ENCODE peak calls at places on chromosomes 5 and 9, in seven cellular contexts. One of them, this sample, is unnamed.

GRCh38 chr5:126368239-126368812 is 54.9 kb upstream of the GRAMD2B start:
- DNase-seq in astrocyte of the spinal cord: no peak
- DNase-seq in neural progenitor cell: peak; percentile 73
- DNase-seq in CD4-positive, CD25-positive, alpha-beta regulatory T cell: no peak
- DNase-seq in ecto neural progenitor cell: peak; percentile 57
- DNase-seq in hepatic stellate cell: no peak
- DNase-seq in NB4: no peak
- DNase-seq in this sample: no peak

GRCh38 chr9:98726735-98727134 is 18.0 kb upstream of the GABBR2 start:
- DNase-seq in ecto neural progenitor cell: no peak
- DNase-seq in hepatic stellate cell: peak; percentile 34
- DNase-seq in astrocyte of the spinal cord: peak; percentile 17
- DNase-seq in neural progenitor cell: no peak
- DNase-seq in NB4: peak; percentile 73
- DNase-seq in CD4-positive, CD25-positive, alpha-beta regulatory T cell: no peak
- DNase-seq in this sample: no peak

GRCh38 chr9:95462419-95463121 is 54.2 kb downstream of the PTCH1 start:
- DNase-seq in CD4-positive, CD25-positive, alpha-beta regulatory T cell: peak; percentile 57
- DNase-seq in neural progenitor cell: peak; percentile 70
- DNase-seq in NB4: peak; percentile 95
- DNase-seq in hepatic stellate cell: peak; percentile 92
- DNase-seq in astrocyte of the spinal cord: peak; percentile 87
- DNase-seq in ecto neural progenitor cell: peak; percentile 81
- DNase-seq in this sample: peak; percentile 83

GRCh38 chr9:19788152-19788551 is 685 bp downstream of the SLC24A2 start:
- DNase-seq in ecto neural progenitor cell: peak; percentile 65
- DNase-seq in hepatic stellate cell: no peak
- DNase-seq in astrocyte of the spinal cord: no peak
- DNase-seq in neural progenitor cell: peak; percentile 83
- DNase-seq in CD4-positive, CD25-positive, alpha-beta regulatory T cell: no peak
- DNase-seq in NB4: no peak
- DNase-seq in this sample: no peak

GRCh38 chr9:10062629-10063395 is 550.0 kb downstream of the PTPRD start:
- DNase-seq in neural progenitor cell: no peak
- DNase-seq in hepatic stellate cell: no peak
- DNase-seq in NB4: no peak
- DNase-seq in ecto neural progenitor cell: no peak
- DNase-seq in astrocyte of the spinal cord: peak; percentile 52
- DNase-seq in CD4-positive, CD25-positive, alpha-beta regulatory T cell: no peak
- DNase-seq in this sample: no peak

GRCh38 chr5:107469485-107469884 is 201.3 kb downstream of the EFNA5 start:
- DNase-seq in neural progenitor cell: no peak
- DNase-seq in hepatic stellate cell: no peak
- DNase-seq in astrocyte of the spinal cord: peak; percentile 93
- DNase-seq in ecto neural progenitor cell: no peak
- DNase-seq in NB4: peak; percentile 29
- DNase-seq in CD4-positive, CD25-positive, alpha-beta regulatory T cell: no peak
- DNase-seq in this sample: no peak

GRCh38 chr5:82351754-82352145 is 73.6 kb upstream of the RPS23 start:
- DNase-seq in hepatic stellate cell: peak; percentile 49
- DNase-seq in astrocyte of the spinal cord: peak; percentile 86
- DNase-seq in NB4: peak; percentile 63
- DNase-seq in neural progenitor cell: peak; percentile 65
- DNase-seq in ecto neural progenitor cell: no peak
- DNase-seq in CD4-positive, CD25-positive, alpha-beta regulatory T cell: no peak
- DNase-seq in this sample: peak; percentile 54

GRCh38 chr5:156438076-156438475 is 111.1 kb downstream of the SGCD start:
- DNase-seq in hepatic stellate cell: no peak
- DNase-seq in ecto neural progenitor cell: no peak
- DNase-seq in NB4: no peak
- DNase-seq in astrocyte of the spinal cord: no peak
- DNase-seq in neural progenitor cell: no peak
- DNase-seq in CD4-positive, CD25-positive, alpha-beta regulatory T cell: no peak
- DNase-seq in this sample: no peak

GRCh38 chr5:152688561-152689274 is 283.6 kb upstream of the NMUR2 start:
- DNase-seq in astrocyte of the spinal cord: peak; percentile 97
- DNase-seq in neural progenitor cell: no peak
- DNase-seq in NB4: peak; percentile 27
- DNase-seq in hepatic stellate cell: no peak
- DNase-seq in CD4-positive, CD25-positive, alpha-beta regulatory T cell: no peak
- DNase-seq in ecto neural progenitor cell: no peak
- DNase-seq in this sample: no peak

GRCh38 chr5:36666304-36666703 is 59.9 kb downstream of the SLC1A3 start:
- DNase-seq in neural progenitor cell: no peak
- DNase-seq in NB4: no peak
- DNase-seq in hepatic stellate cell: no peak
- DNase-seq in ecto neural progenitor cell: no peak
- DNase-seq in astrocyte of the spinal cord: no peak
- DNase-seq in CD4-positive, CD25-positive, alpha-beta regulatory T cell: no peak
- DNase-seq in this sample: no peak

GRCh38 chr5:110590187-110590586 is 136.3 kb downstream of the TMEM232 start:
- DNase-seq in CD4-positive, CD25-positive, alpha-beta regulatory T cell: no peak
- DNase-seq in astrocyte of the spinal cord: peak; percentile 17
- DNase-seq in hepatic stellate cell: no peak
- DNase-seq in NB4: peak; percentile 24
- DNase-seq in neural progenitor cell: peak; percentile 40
- DNase-seq in ecto neural progenitor cell: no peak
- DNase-seq in this sample: no peak

GRCh38 chr5:174446988-174447387 is 277.4 kb upstream of the MSX2 start:
- DNase-seq in hepatic stellate cell: no peak
- DNase-seq in neural progenitor cell: no peak
- DNase-seq in CD4-positive, CD25-positive, alpha-beta regulatory T cell: no peak
- DNase-seq in NB4: no peak
- DNase-seq in astrocyte of the spinal cord: no peak
- DNase-seq in ecto neural progenitor cell: no peak
- DNase-seq in this sample: no peak

GRCh38 chr9:70411141-70411929 is 3.1 kb downstream of the KLF9 start:
- DNase-seq in hepatic stellate cell: peak; percentile 77
- DNase-seq in astrocyte of the spinal cord: peak; percentile 78
- DNase-seq in ecto neural progenitor cell: no peak
- DNase-seq in CD4-positive, CD25-positive, alpha-beta regulatory T cell: peak; percentile 17
- DNase-seq in neural progenitor cell: peak; percentile 22
- DNase-seq in NB4: peak; percentile 19
- DNase-seq in this sample: no peak

GRCh38 chr9:36136277-36136893 is at the start of gene GLIPR2:
- DNase-seq in neural progenitor cell: peak; percentile 80
- DNase-seq in CD4-positive, CD25-positive, alpha-beta regulatory T cell: peak; percentile 73
- DNase-seq in astrocyte of the spinal cord: peak; percentile 57
- DNase-seq in NB4: peak; percentile 77
- DNase-seq in ecto neural progenitor cell: peak; percentile 77
- DNase-seq in hepatic stellate cell: peak; percentile 89
- DNase-seq in this sample: peak; percentile 32

GRCh38 chr5:132419517-132420468 is 50.3 kb downstream of the SLC22A5 start:
- DNase-seq in NB4: peak; percentile 84
- DNase-seq in ecto neural progenitor cell: peak; percentile 85
- DNase-seq in CD4-positive, CD25-positive, alpha-beta regulatory T cell: peak; percentile 55
- DNase-seq in astrocyte of the spinal cord: peak; percentile 81
- DNase-seq in neural progenitor cell: peak; percentile 84
- DNase-seq in hepatic stellate cell: peak; percentile 77
- DNase-seq in this sample: peak; percentile 81

GRCh38 chr5:108260105-108260857 is 121.6 kb downstream of the FBXL17 start:
- DNase-seq in astrocyte of the spinal cord: peak; percentile 83
- DNase-seq in NB4: peak; percentile 81
- DNase-seq in CD4-positive, CD25-positive, alpha-beta regulatory T cell: peak; percentile 48
- DNase-seq in hepatic stellate cell: peak; percentile 21
- DNase-seq in neural progenitor cell: peak; percentile 92
- DNase-seq in ecto neural progenitor cell: peak; percentile 80
- DNase-seq in this sample: peak; percentile 44

GRCh38 chr5:122774861-122775712 is at the start of gene SNX2:
- DNase-seq in NB4: peak; percentile 88
- DNase-seq in CD4-positive, CD25-positive, alpha-beta regulatory T cell: peak; percentile 83
- DNase-seq in hepatic stellate cell: peak; percentile 73
- DNase-seq in neural progenitor cell: peak; percentile 97
- DNase-seq in astrocyte of the spinal cord: peak; percentile 85
- DNase-seq in ecto neural progenitor cell: peak; percentile 95
- DNase-seq in this sample: peak; percentile 70

GRCh38 chr9:128059365-128059983 is 7.6 kb downstream of the NAIF1 start:
- DNase-seq in CD4-positive, CD25-positive, alpha-beta regulatory T cell: no peak
- DNase-seq in ecto neural progenitor cell: no peak
- DNase-seq in NB4: no peak
- DNase-seq in hepatic stellate cell: no peak
- DNase-seq in neural progenitor cell: no peak
- DNase-seq in astrocyte of the spinal cord: no peak
- DNase-seq in this sample: no peak

GRCh38 chr9:83956288-83957028 is 23.6 kb downstream of the HNRNPK start:
- DNase-seq in astrocyte of the spinal cord: peak; percentile 55
- DNase-seq in CD4-positive, CD25-positive, alpha-beta regulatory T cell: peak; percentile 62
- DNase-seq in NB4: peak; percentile 28
- DNase-seq in neural progenitor cell: no peak
- DNase-seq in ecto neural progenitor cell: no peak
- DNase-seq in hepatic stellate cell: peak; percentile 66
- DNase-seq in this sample: peak; percentile 62

GRCh38 chr5:56050566-56051292 is 56.0 kb upstream of the IL6ST start:
- DNase-seq in CD4-positive, CD25-positive, alpha-beta regulatory T cell: no peak
- DNase-seq in NB4: no peak
- DNase-seq in ecto neural progenitor cell: no peak
- DNase-seq in astrocyte of the spinal cord: no peak
- DNase-seq in neural progenitor cell: no peak
- DNase-seq in hepatic stellate cell: no peak
- DNase-seq in this sample: no peak

GRCh38 chr5:58818515-58818914 is 235.6 kb downstream of the RAB3C start:
- DNase-seq in ecto neural progenitor cell: no peak
- DNase-seq in CD4-positive, CD25-positive, alpha-beta regulatory T cell: no peak
- DNase-seq in astrocyte of the spinal cord: no peak
- DNase-seq in NB4: no peak
- DNase-seq in hepatic stellate cell: no peak
- DNase-seq in neural progenitor cell: no peak
- DNase-seq in this sample: no peak

GRCh38 chr9:112174965-112175795 is at the start of gene SUSD1:
- DNase-seq in neural progenitor cell: peak; percentile 74
- DNase-seq in CD4-positive, CD25-positive, alpha-beta regulatory T cell: peak; percentile 17
- DNase-seq in NB4: peak; percentile 78
- DNase-seq in astrocyte of the spinal cord: no peak
- DNase-seq in hepatic stellate cell: peak; percentile 40
- DNase-seq in ecto neural progenitor cell: peak; percentile 66
- DNase-seq in this sample: no peak

GRCh38 chr5:73766902-73767301 is 140.9 kb downstream of the ARHGEF28 start:
- DNase-seq in neural progenitor cell: no peak
- DNase-seq in astrocyte of the spinal cord: no peak
- DNase-seq in CD4-positive, CD25-positive, alpha-beta regulatory T cell: no peak
- DNase-seq in hepatic stellate cell: no peak
- DNase-seq in ecto neural progenitor cell: no peak
- DNase-seq in NB4: no peak
- DNase-seq in this sample: no peak

GRCh38 chr9:112874006-112874405 is 16.7 kb downstream of the SLC46A2 start:
- DNase-seq in NB4: no peak
- DNase-seq in hepatic stellate cell: no peak
- DNase-seq in astrocyte of the spinal cord: no peak
- DNase-seq in neural progenitor cell: no peak
- DNase-seq in CD4-positive, CD25-positive, alpha-beta regulatory T cell: no peak
- DNase-seq in ecto neural progenitor cell: no peak
- DNase-seq in this sample: no peak

GRCh38 chr5:150186137-150186536 is 3.7 kb upstream of the SLC6A7 start:
- DNase-seq in ecto neural progenitor cell: no peak
- DNase-seq in hepatic stellate cell: no peak
- DNase-seq in astrocyte of the spinal cord: no peak
- DNase-seq in CD4-positive, CD25-positive, alpha-beta regulatory T cell: no peak
- DNase-seq in neural progenitor cell: no peak
- DNase-seq in NB4: no peak
- DNase-seq in this sample: no peak

This sample was measured in NCI-H2029.